ENCODE peak calls at places on chromosomes 6 and 20, in nine cellular contexts. One of them, this sample, is unnamed.

GRCh38 chr6:163712981-163713380 is 298.5 kb downstream of the QKI start:
- DNase-seq in transverse colon: no peak
- DNase-seq in esophagus muscularis mucosa: no peak
- DNase-seq in upper lobe of left lung: no peak
- DNase-seq in GM12878: no peak
- DNase-seq in H1: no peak
- DNase-seq in SK-N-SH: no peak
- DNase-seq in stomach: no peak
- DNase-seq in HepG2: no peak
- DNase-seq in this sample: no peak

GRCh38 chr20:22861231-22861980 is 173.7 kb upstream of the SSTR4 start:
- DNase-seq in esophagus muscularis mucosa: no peak
- DNase-seq in GM12878: no peak
- DNase-seq in SK-N-SH: no peak
- DNase-seq in H1: no peak
- DNase-seq in stomach: no peak
- DNase-seq in transverse colon: no peak
- DNase-seq in upper lobe of left lung: no peak
- DNase-seq in HepG2: no peak
- DNase-seq in this sample: no peak

GRCh38 chr6:3376064-3376463 is 80.8 kb downstream of the SLC22A23 start:
- DNase-seq in HepG2: no peak
- DNase-seq in SK-N-SH: no peak
- DNase-seq in GM12878: no peak
- DNase-seq in H1: no peak
- DNase-seq in stomach: no peak
- DNase-seq in esophagus muscularis mucosa: no peak
- DNase-seq in upper lobe of left lung: no peak
- DNase-seq in transverse colon: no peak
- DNase-seq in this sample: no peak

GRCh38 chr6:56803594-56803993 is 151.3 kb upstream of the BEND6 start:
- DNase-seq in stomach: no peak
- DNase-seq in esophagus muscularis mucosa: no peak
- DNase-seq in SK-N-SH: no peak
- DNase-seq in upper lobe of left lung: no peak
- DNase-seq in GM12878: no peak
- DNase-seq in transverse colon: no peak
- DNase-seq in H1: no peak
- DNase-seq in HepG2: no peak
- DNase-seq in this sample: no peak

GRCh38 chr20:2379511-2380229 is 1.0 kb upstream of the TGM6 start:
- DNase-seq in stomach: no peak
- DNase-seq in transverse colon: no peak
- DNase-seq in SK-N-SH: no peak
- DNase-seq in H1: no peak
- DNase-seq in upper lobe of left lung: no peak
- DNase-seq in GM12878: no peak
- DNase-seq in esophagus muscularis mucosa: no peak
- DNase-seq in HepG2: no peak
- DNase-seq in this sample: no peak

GRCh38 chr6:3861424-3861823 is 12.3 kb downstream of the FAM50B start:
- DNase-seq in H1: no peak
- DNase-seq in GM12878: no peak
- DNase-seq in HepG2: no peak
- DNase-seq in upper lobe of left lung: no peak
- DNase-seq in transverse colon: no peak
- DNase-seq in SK-N-SH: no peak
- DNase-seq in stomach: no peak
- DNase-seq in esophagus muscularis mucosa: no peak
- DNase-seq in this sample: no peak

GRCh38 chr20:36313936-36314335 is 7.8 kb downstream of the DLGAP4 start:
- DNase-seq in upper lobe of left lung: no peak
- DNase-seq in H1: no peak
- DNase-seq in HepG2: no peak
- DNase-seq in SK-N-SH: no peak
- DNase-seq in stomach: no peak
- DNase-seq in transverse colon: no peak
- DNase-seq in esophagus muscularis mucosa: no peak
- DNase-seq in GM12878: no peak
- DNase-seq in this sample: peak; percentile 41

GRCh38 chr20:63132715-63133471 is 83.0 kb downstream of the YTHDF1 start:
- DNase-seq in transverse colon: no peak
- DNase-seq in SK-N-SH: no peak
- DNase-seq in HepG2: no peak
- DNase-seq in stomach: no peak
- DNase-seq in upper lobe of left lung: peak; percentile 50
- DNase-seq in GM12878: no peak
- DNase-seq in H1: no peak
- DNase-seq in esophagus muscularis mucosa: no peak
- DNase-seq in this sample: peak; percentile 48

GRCh38 chr6:109455161-109455501 is 441 bp downstream of the MICAL1 start:
- DNase-seq in transverse colon: peak; percentile 63
- DNase-seq in H1: no peak
- DNase-seq in stomach: no peak
- DNase-seq in esophagus muscularis mucosa: no peak
- DNase-seq in SK-N-SH: no peak
- DNase-seq in upper lobe of left lung: peak; percentile 88
- DNase-seq in HepG2: no peak
- DNase-seq in GM12878: no peak
- DNase-seq in this sample: no peak

GRCh38 chr20:9460518-9460917 is 53.9 kb upstream of the LAMP5 start:
- DNase-seq in SK-N-SH: no peak
- DNase-seq in upper lobe of left lung: no peak
- DNase-seq in transverse colon: no peak
- DNase-seq in H1: no peak
- DNase-seq in GM12878: no peak
- DNase-seq in HepG2: no peak
- DNase-seq in esophagus muscularis mucosa: no peak
- DNase-seq in stomach: no peak
- DNase-seq in this sample: no peak

GRCh38 chr6:170131351-170131750 is 159.5 kb downstream of the DLL1 start:
- DNase-seq in stomach: peak; percentile 7
- DNase-seq in H1: no peak
- DNase-seq in esophagus muscularis mucosa: no peak
- DNase-seq in HepG2: no peak
- DNase-seq in transverse colon: no peak
- DNase-seq in upper lobe of left lung: peak; percentile 38
- DNase-seq in GM12878: no peak
- DNase-seq in SK-N-SH: no peak
- DNase-seq in this sample: peak; percentile 56

GRCh38 chr20:64038579-64039292 is 2.8 kb downstream of the C20orf204 start:
- DNase-seq in stomach: peak; percentile 78
- DNase-seq in GM12878: no peak
- DNase-seq in HepG2: no peak
- DNase-seq in SK-N-SH: peak; percentile 92
- DNase-seq in H1: peak; percentile 92
- DNase-seq in upper lobe of left lung: peak; percentile 96
- DNase-seq in transverse colon: peak; percentile 78
- DNase-seq in esophagus muscularis mucosa: no peak
- DNase-seq in this sample: no peak

GRCh38 chr6:112007254-112007653 is 46.6 kb upstream of the CCN6 start:
- DNase-seq in transverse colon: no peak
- DNase-seq in GM12878: no peak
- DNase-seq in SK-N-SH: no peak
- DNase-seq in H1: no peak
- DNase-seq in esophagus muscularis mucosa: no peak
- DNase-seq in upper lobe of left lung: no peak
- DNase-seq in HepG2: no peak
- DNase-seq in stomach: no peak
- DNase-seq in this sample: no peak

GRCh38 chr6:72703093-72703492 is 81.2 kb downstream of the KCNQ5 start:
- DNase-seq in SK-N-SH: no peak
- DNase-seq in esophagus muscularis mucosa: no peak
- DNase-seq in stomach: no peak
- DNase-seq in upper lobe of left lung: no peak
- DNase-seq in transverse colon: no peak
- DNase-seq in GM12878: no peak
- DNase-seq in H1: no peak
- DNase-seq in HepG2: no peak
- DNase-seq in this sample: no peak

GRCh38 chr6:67974931-67975330 is 660.2 kb upstream of the ADGRB3 start:
- DNase-seq in H1: no peak
- DNase-seq in GM12878: no peak
- DNase-seq in HepG2: no peak
- DNase-seq in SK-N-SH: no peak
- DNase-seq in stomach: no peak
- DNase-seq in esophagus muscularis mucosa: no peak
- DNase-seq in transverse colon: no peak
- DNase-seq in upper lobe of left lung: no peak
- DNase-seq in this sample: no peak

DNA sequence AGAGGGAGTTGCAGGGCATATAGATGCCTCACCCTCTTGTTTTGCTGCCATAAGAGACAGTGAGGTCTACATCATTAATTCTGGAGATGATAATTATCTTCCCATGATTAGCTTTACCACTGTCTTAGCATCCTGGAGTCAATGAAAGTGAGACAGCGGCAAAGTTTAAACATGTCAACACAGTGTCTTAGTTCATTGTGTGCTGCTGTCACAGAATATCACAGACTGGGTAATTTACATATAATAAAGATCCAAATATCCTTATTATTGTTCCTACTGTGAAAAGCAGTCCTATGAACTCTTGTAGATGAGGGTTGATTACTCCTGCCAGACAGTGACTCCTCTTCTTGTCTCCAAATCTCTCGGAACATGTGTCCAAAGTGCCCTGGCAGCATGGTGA is 658.6 kb upstream of the ADGRB3 start:
- DNase-seq in transverse colon: no peak
- DNase-seq in GM12878: no peak
- DNase-seq in HepG2: no peak
- DNase-seq in H1: no peak
- DNase-seq in esophagus muscularis mucosa: no peak
- DNase-seq in stomach: no peak
- DNase-seq in upper lobe of left lung: no peak
- DNase-seq in SK-N-SH: no peak
- DNase-seq in this sample: no peak
- TF ChIP-seq POLR2AphosphoS5 in transverse colon: no peak
- TF ChIP-seq POLR2AphosphoS5 in GM12878: no peak
- TF ChIP-seq POLR2AphosphoS5 in HepG2: no peak
- TF ChIP-seq POLR2AphosphoS5 in H1: no peak
- TF ChIP-seq POLR2AphosphoS5 in esophagus muscularis mucosa: no peak
- TF ChIP-seq POLR2AphosphoS5 in stomach: no peak
- TF ChIP-seq POLR2AphosphoS5 in upper lobe of left lung: no peak
- TF ChIP-seq POLR2AphosphoS5 in SK-N-SH: no peak
- TF ChIP-seq POLR2AphosphoS5 in this sample: no peak

GRCh38 chr6:142501795-142502194 is 200.0 kb downstream of the ADGRG6 start:
- DNase-seq in HepG2: no peak
- DNase-seq in stomach: no peak
- DNase-seq in SK-N-SH: no peak
- DNase-seq in esophagus muscularis mucosa: no peak
- DNase-seq in transverse colon: no peak
- DNase-seq in upper lobe of left lung: no peak
- DNase-seq in H1: no peak
- DNase-seq in GM12878: no peak
- DNase-seq in this sample: no peak
- TF ChIP-seq EP300 in HepG2: no peak
- TF ChIP-seq EP300 in stomach: no peak
- TF ChIP-seq EP300 in SK-N-SH: no peak
- TF ChIP-seq EP300 in esophagus muscularis mucosa: no peak
- TF ChIP-seq EP300 in transverse colon: no peak
- TF ChIP-seq EP300 in upper lobe of left lung: no peak
- TF ChIP-seq EP300 in H1: no peak
- TF ChIP-seq EP300 in GM12878: no peak
- TF ChIP-seq EP300 in this sample: no peak

DNA sequence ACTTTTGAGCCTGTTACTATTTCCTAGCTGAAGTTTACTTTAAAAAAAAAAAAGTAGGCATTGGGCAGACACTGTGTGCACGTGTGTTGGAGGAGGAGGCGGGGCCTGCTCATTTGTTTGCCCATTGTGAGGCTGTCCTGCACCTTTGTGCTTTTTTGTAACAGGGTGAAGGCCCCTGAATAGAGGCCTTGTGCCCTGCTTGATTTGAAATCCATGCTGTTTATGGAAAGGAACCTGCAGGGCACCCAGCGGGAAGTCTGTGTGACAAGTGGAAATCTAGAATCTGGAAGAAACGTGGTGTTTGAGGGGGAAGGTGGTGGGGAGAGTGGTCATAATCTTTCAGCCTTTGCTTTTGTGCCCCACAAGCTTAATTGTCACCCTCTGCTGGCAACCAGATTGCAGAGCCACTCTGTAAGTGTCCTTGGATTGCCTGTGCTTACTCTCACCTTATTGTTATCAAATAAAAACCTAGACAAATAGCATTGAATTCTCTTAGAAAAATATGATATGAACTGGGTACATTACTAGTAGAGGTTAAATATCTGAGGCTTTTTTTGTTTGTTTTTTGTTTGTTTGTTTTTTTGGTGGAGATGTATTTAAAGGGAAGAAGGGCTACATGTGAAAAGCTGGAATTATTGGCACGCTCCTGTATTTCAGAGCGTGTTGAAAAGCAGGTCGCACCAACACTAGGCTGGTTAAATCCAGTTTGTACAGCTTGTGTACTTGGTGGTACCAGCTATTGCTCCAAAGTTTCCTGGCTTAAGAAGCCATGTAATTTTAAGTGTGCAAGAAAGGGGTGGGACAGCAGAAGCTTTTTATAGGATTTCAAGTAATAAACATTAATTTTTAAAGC is 156.2 kb downstream of the ARID1B start:
- DNase-seq in stomach: peak; percentile 80
- DNase-seq in upper lobe of left lung: no peak
- DNase-seq in esophagus muscularis mucosa: no peak
- DNase-seq in SK-N-SH: no peak
- DNase-seq in GM12878: no peak
- DNase-seq in H1: no peak
- DNase-seq in transverse colon: peak; percentile 76
- DNase-seq in HepG2: peak; percentile 93
- DNase-seq in this sample: no peak
- TF ChIP-seq POLR2AphosphoS5 in stomach: peak; percentile 28
- TF ChIP-seq POLR2AphosphoS5 in upper lobe of left lung: no peak
- TF ChIP-seq POLR2AphosphoS5 in esophagus muscularis mucosa: no peak
- TF ChIP-seq POLR2AphosphoS5 in SK-N-SH: no peak
- TF ChIP-seq POLR2AphosphoS5 in GM12878: no peak
- TF ChIP-seq POLR2AphosphoS5 in H1: no peak
- TF ChIP-seq POLR2AphosphoS5 in transverse colon: no peak
- TF ChIP-seq POLR2AphosphoS5 in HepG2: no peak
- TF ChIP-seq POLR2AphosphoS5 in this sample: no peak

GRCh38 chr6:4950849-4951533 is 52.8 kb downstream of the RPP40 start:
- DNase-seq in H1: peak; percentile 39
- DNase-seq in upper lobe of left lung: no peak
- DNase-seq in HepG2: no peak
- DNase-seq in SK-N-SH: peak; percentile 53
- DNase-seq in esophagus muscularis mucosa: no peak
- DNase-seq in GM12878: no peak
- DNase-seq in stomach: no peak
- DNase-seq in transverse colon: no peak
- DNase-seq in this sample: no peak
- TF ChIP-seq EP300 in H1: no peak
- TF ChIP-seq EP300 in upper lobe of left lung: no peak
- TF ChIP-seq EP300 in HepG2: no peak
- TF ChIP-seq EP300 in SK-N-SH: no peak
- TF ChIP-seq EP300 in esophagus muscularis mucosa: no peak
- TF ChIP-seq EP300 in GM12878: no peak
- TF ChIP-seq EP300 in stomach: no peak
- TF ChIP-seq EP300 in transverse colon: no peak
- TF ChIP-seq EP300 in this sample: no peak

DNA sequence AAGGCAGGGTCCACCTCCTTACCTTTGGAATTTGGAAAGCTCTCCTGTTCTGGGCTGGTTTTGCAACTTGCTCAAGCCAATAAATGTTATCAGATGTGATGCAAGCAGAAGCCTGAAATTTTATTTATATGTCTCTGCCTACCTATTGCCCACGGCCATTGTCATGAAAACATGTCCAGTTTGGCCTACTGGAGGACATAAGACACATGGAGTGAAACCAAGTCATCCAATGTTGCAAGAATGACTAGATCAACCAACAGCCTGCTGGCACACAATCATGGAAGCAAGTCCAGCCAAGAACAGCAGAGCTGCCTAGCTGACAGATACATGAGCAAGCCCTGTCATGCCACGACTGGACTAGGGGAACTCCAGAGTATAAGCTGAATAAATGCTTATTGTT is 56.7 kb upstream of the IRAK1BP1 start:
- DNase-seq in esophagus muscularis mucosa: no peak
- DNase-seq in stomach: no peak
- DNase-seq in transverse colon: no peak
- DNase-seq in upper lobe of left lung: no peak
- DNase-seq in H1: no peak
- DNase-seq in SK-N-SH: no peak
- DNase-seq in GM12878: no peak
- DNase-seq in HepG2: no peak
- DNase-seq in this sample: no peak
- TF ChIP-seq POLR2AphosphoS5 in esophagus muscularis mucosa: no peak
- TF ChIP-seq POLR2AphosphoS5 in stomach: no peak
- TF ChIP-seq POLR2AphosphoS5 in transverse colon: no peak
- TF ChIP-seq POLR2AphosphoS5 in upper lobe of left lung: no peak
- TF ChIP-seq POLR2AphosphoS5 in H1: no peak
- TF ChIP-seq POLR2AphosphoS5 in SK-N-SH: no peak
- TF ChIP-seq POLR2AphosphoS5 in GM12878: no peak
- TF ChIP-seq POLR2AphosphoS5 in HepG2: no peak
- TF ChIP-seq POLR2AphosphoS5 in this sample: no peak